ENCODE peak calls at places on chromosomes 13 and 19, in four cellular contexts. L, J, U and Y are unnamed samples.

GRCh38 chr19:30587869-30588268 is 215.7 kb downstream of the ZNF536 start:
- DNase-seq in L (no peak), J (no peak), U (no peak), Y (no peak)

GRCh38 chr19:53870485-53870844 is 2.8 kb downstream of the MYADM start:
- DNase-seq in L (no peak), J (no peak), U (peak; percentile 49), Y (no peak)

GRCh38 chr19:23762884-23763711 is 4.4 kb upstream of the ZNF681 start:
- DNase-seq in L (peak; percentile 13), J (peak; percentile 94), U (peak; percentile 96), Y (peak; percentile 86)

GRCh38 chr13:64540468-64540867 is 2689.7 kb downstream of the PCDH9 start:
- DNase-seq in L (peak; percentile 11), J (no peak), U (no peak), Y (no peak)

GRCh38 chr13:58151452-58151851 is 519.9 kb downstream of the PCDH17 start:
- DNase-seq in L (no peak), J (no peak), U (no peak), Y (no peak)

GRCh38 chr13:97295279-97296182 is 73.4 kb downstream of the MBNL2 start:
- DNase-seq in L (peak; percentile 92), J (no peak), U (no peak), Y (no peak)

GRCh38 chr13:45811891-45812583 is 39.5 kb downstream of the SIAH3 start:
- DNase-seq in L (no peak), J (no peak), U (no peak), Y (no peak)

GRCh38 chr13:48159436-48160225 is 64.7 kb upstream of the MED4 start:
- DNase-seq in L (no peak), J (no peak), U (peak; percentile 57), Y (no peak)

GRCh38 chr13:48155850-48156249 is 60.9 kb upstream of the MED4 start:
- DNase-seq in L (peak; percentile 33), J (no peak), U (no peak), Y (no peak)

GRCh38 chr19:38930776-38931761 is at the start of gene MRPS12:
- DNase-seq in L (peak; percentile 99), J (peak; percentile 99), U (peak; percentile 100), Y (no peak)

GRCh38 chr19:33641261-33641660 is 19.5 kb downstream of the CHST8 start:
- DNase-seq in L (no peak), J (no peak), U (no peak), Y (no peak)

GRCh38 chr19:16052353-16052752 is 23.9 kb upstream of the TPM4 start:
- DNase-seq in L (no peak), J (no peak), U (no peak), Y (no peak)

GRCh38 chr13:66446413-66446812 is 783.7 kb downstream of the PCDH9 start:
- DNase-seq in L (no peak), J (no peak), U (no peak), Y (no peak)

GRCh38 chr19:5934779-5935472 is 20.9 kb downstream of the CAPS start:
- DNase-seq in L (peak; percentile 90), J (no peak), U (no peak), Y (no peak)

GRCh38 chr19:56147307-56147706 is 6.2 kb downstream of the ZNF444 start:
- DNase-seq in L (no peak), J (no peak), U (no peak), Y (no peak)
- H2AK5ac ChIP-seq in L (no peak overlapping the region), J (no peak overlapping the region), U (no peak overlapping the region), Y (no peak overlapping the region)

GRCh38 chr13:49563513-49563912 is 21.8 kb downstream of the RCBTB1 start:
- DNase-seq in L (peak; percentile 28), J (no peak), U (no peak), Y (no peak)

GRCh38 chr13:49560270-49561063 is 24.9 kb downstream of the RCBTB1 start:
- DNase-seq in L (peak; percentile 79), J (no peak), U (peak; percentile 85), Y (no peak)

GRCh38 chr13:49559006-49559405 is 26.4 kb downstream of the RCBTB1 start:
- DNase-seq in L (no peak), J (no peak), U (no peak), Y (no peak)

GRCh38 chr13:49561064-49561410 is 24.3 kb downstream of the RCBTB1 start:
- DNase-seq in L (no peak), J (no peak), U (peak; percentile 89), Y (no peak)
- H4K5ac ChIP-seq in L (no peak overlapping the region), J (no peak overlapping the region), U (no peak overlapping the region), Y (no peak overlapping the region)

GRCh38 chr19:49407079-49407478 is 16.2 kb downstream of the PTH2 start:
- DNase-seq in L (no peak), J (no peak), U (no peak), Y (no peak)
- H3K18ac ChIP-seq in L (no peak overlapping the region), J (no peak overlapping the region), U (no peak overlapping the region), Y (no peak overlapping the region)

DNA sequence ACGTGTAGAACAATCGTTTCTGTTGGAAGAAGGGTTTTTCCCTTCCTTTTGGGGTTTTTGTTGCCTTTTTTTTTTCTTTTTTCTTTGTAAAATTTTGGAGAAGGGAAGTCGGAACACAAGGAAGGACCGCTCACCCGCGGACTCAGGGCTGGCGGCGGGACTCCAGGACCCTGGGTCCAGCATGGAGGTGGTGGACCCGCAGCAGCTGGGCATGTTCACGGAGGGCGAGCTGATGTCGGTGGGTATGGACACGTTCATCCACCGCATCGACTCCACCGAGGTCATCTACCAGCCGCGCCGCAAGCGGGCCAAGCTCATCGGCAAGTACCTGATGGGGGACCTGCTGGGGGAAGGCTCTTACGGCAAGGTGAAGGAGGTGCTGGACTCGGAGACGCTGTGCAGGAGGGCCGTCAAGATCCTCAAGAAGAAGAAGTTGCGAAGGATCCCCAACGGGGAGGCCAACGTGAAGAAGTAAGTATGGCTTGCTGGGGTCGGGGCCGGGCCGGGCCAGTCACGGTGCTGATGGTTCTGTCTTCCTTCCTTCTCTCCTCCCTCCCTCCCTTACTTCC is 1.2 kb downstream of the STK11 start:
- DNase-seq in L (no peak), J (peak; percentile 27), U (no peak), Y (no peak)
- H2AK5ac ChIP-seq in L (peak overlapping the region; percentile 38), J (no peak overlapping the region), U (no peak overlapping the region), Y (peak overlapping the region; percentile 13)

GRCh38 chr19:29188704-29189375 is 24.1 kb downstream of the UQCRFS1 start:
- DNase-seq in L (peak; percentile 25), J (no peak), U (no peak), Y (no peak)
- H4K5ac ChIP-seq in L (no peak overlapping the region), J (no peak overlapping the region), U (no peak overlapping the region), Y (no peak overlapping the region)

GRCh38 chr13:30920162-30920561 is 12.3 kb upstream of the TEX26 start:
- DNase-seq in L (no peak), J (no peak), U (no peak), Y (no peak)

GRCh38 chr13:30918662-30919405 is 12.8 kb downstream of the MEDAG start:
- DNase-seq in L (no peak), J (no peak), U (no peak), Y (no peak)

GRCh38 chr13:30910676-30911075 is 4.6 kb downstream of the MEDAG start:
- DNase-seq in L (no peak), J (no peak), U (no peak), Y (no peak)

GRCh38 chr13:30916991-30917390 is 10.9 kb downstream of the MEDAG start:
- DNase-seq in L (no peak), J (no peak), U (no peak), Y (no peak)

GRCh38 chr13:30915691-30916541 is 9.8 kb downstream of the MEDAG start:
- DNase-seq in L (no peak), J (no peak), U (no peak), Y (no peak)
- H3K18ac ChIP-seq in L (no peak overlapping the region), J (no peak overlapping the region), U (no peak overlapping the region), Y (no peak overlapping the region)

GRCh38 chr19:46100344-46100743 is 24.1 kb downstream of the IGFL3 start:
- DNase-seq in L (no peak), J (no peak), U (peak; percentile 51), Y (no peak)

GRCh38 chr19:46101293-46101692 is 23.2 kb downstream of the IGFL3 start:
- DNase-seq in L (no peak), J (no peak), U (no peak), Y (no peak)
- H2AK5ac ChIP-seq in L (no peak overlapping the region), J (no peak overlapping the region), U (no peak overlapping the region), Y (no peak overlapping the region)

DNA sequence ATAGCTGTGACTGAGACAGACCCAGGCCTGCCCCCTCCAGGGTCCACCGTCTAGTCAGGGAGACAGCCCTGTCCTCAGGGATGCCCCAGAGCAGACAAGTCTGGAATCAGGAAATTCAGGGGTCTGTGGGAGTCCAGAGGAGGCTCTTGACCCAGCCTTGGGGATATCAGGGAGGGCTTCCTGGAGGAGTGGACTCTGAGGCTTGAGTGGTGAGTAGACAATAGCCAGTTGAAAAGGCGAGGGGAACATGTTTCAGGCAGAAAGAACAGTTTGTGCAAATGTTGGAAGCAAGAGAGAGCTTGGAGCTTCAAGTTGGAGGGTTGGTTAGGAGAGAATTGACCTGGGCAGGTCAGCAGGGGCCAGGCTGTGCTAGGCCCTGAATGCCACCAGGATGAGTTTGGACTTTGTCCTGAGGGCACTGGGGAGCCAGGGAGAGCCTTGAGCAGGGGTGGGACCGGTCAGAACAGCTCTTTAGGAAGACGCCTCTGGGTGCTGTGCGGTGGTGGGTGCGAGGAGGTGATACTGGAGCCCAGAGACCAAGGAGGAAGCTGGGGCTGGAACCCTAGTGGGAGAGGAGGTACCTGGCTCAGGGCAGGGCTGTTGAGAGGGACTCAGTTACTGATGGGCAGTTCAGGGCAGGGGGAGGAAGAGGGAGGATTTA is 2.7 kb downstream of the CCDC9 start:
- DNase-seq in L (no peak), J (no peak), U (no peak), Y (no peak)
- H4K5ac ChIP-seq in L (no peak overlapping the region), J (no peak overlapping the region), U (no peak overlapping the region), Y (no peak overlapping the region)